ENCODE peak calls at places on chromosomes 6 and 20, in six cellular contexts. D is NCI-H748 treated with DMSO at 0.1 percent for 48 hours; P is T-helper 17 cell; F is stomach; X is activated CD4-positive, alpha-beta T cell treated with anti-CD3 and anti-CD28 coated beads, Interleukin-2, amount 50 U/mL, for 4 hours; I is M059J. T is an unnamed sample.

GRCh38 chr6:63806573-63806913 is 170.9 kb downstream of the PHF3 start:
- DNase-seq in X (no peak), P (no peak), D (no peak), I (no peak), F (no peak), T (no peak)

GRCh38 chr20:478949-479429 is 16.7 kb upstream of the TBC1D20 start:
- DNase-seq in F (no peak), D (peak), X (no peak), P (no peak), I (peak), T (no peak)

GRCh38 chr6:5125152-5126006 is 40.2 kb downstream of the PPP1R3G start:
- DNase-seq in X (no peak), I (peak), P (no peak), F (no peak), D (no peak), T (no peak)

GRCh38 chr6:24321538-24322162 is 36.2 kb downstream of the DCDC2 start:
- DNase-seq in F (no peak), P (no peak), I (peak), D (no peak), X (no peak), T (no peak)

GRCh38 chr20:35661013-35661412 is 3.7 kb downstream of the CPNE1 start:
- DNase-seq in X (no peak), P (no peak), I (peak), D (no peak), F (no peak), T (no peak)

GRCh38 chr6:134177753-134178229 is 125.4 kb upstream of the SLC2A12 start:
- DNase-seq in X (no peak), D (no peak), P (no peak), F (no peak), I (peak), T (no peak)

GRCh38 chr20:33914871-33915270 is 78.8 kb upstream of the RALY start:
- DNase-seq in F (no peak), P (no peak), X (peak), I (peak), D (no peak), T (no peak)

GRCh38 chr20:48648482-48649051 is 179.2 kb downstream of the PREX1 start:
- DNase-seq in F (no peak), P (no peak), D (no peak), X (no peak), I (no peak), T (no peak)

GRCh38 chr6:41419385-41419784 is 84.0 kb downstream of the NCR2 start:
- DNase-seq in F (no peak), X (no peak), P (no peak), D (no peak), I (no peak), T (no peak)

GRCh38 chr6:10720229-10720959 is 2.5 kb upstream of the TMEM14C start:
- DNase-seq in I (no peak), P (peak), F (peak), D (peak), X (peak), T (peak)

GRCh38 chr6:7502743-7503142 is 38.7 kb upstream of the DSP start:
- DNase-seq in I (no peak), D (no peak), X (no peak), P (no peak), F (no peak), T (no peak)

GRCh38 chr6:33622456-33623431 is 1.6 kb downstream of the ITPR3 start:
- DNase-seq in F (peak), D (no peak), I (peak), X (no peak), P (no peak), T (no peak)

GRCh38 chr6:52543262-52543661 is 33.6 kb downstream of the TRAM2 start:
- DNase-seq in I (no peak), P (no peak), D (no peak), X (no peak), F (no peak), T (no peak)

GRCh38 chr20:50513169-50514034 is 3.2 kb downstream of the PTPN1 start:
- DNase-seq in X (no peak), I (peak), P (no peak), D (no peak), F (no peak), T (no peak)

GRCh38 chr6:134630468-134631180 is 312.7 kb upstream of the SGK1 start:
- DNase-seq in F (no peak), D (no peak), X (no peak), I (no peak), P (no peak), T (no peak)

GRCh38 chr6:28137458-28138020 is 4.1 kb upstream of the ZKSCAN8 start:
- DNase-seq in P (no peak), I (peak), D (peak), F (no peak), X (no peak), T (no peak)

GRCh38 chr6:120056085-120056484 is 706.5 kb upstream of the MAN1A1 start:
- DNase-seq in I (no peak), D (no peak), X (no peak), F (no peak), P (no peak), T (no peak)

GRCh38 chr6:7143161-7143974 is 35.6 kb downstream of the RREB1 start:
- DNase-seq in P (no peak), F (no peak), I (no peak), X (no peak), D (no peak), T (no peak)

GRCh38 chr6:125947581-125947980 is 9.0 kb upstream of the HINT3 start:
- DNase-seq in F (peak), P (no peak), D (no peak), X (no peak), I (peak), T (no peak)

GRCh38 chr6:166617359-166617758 is 9.7 kb downstream of the RPS6KA2 start:
- DNase-seq in X (no peak), I (no peak), P (no peak), D (no peak), F (no peak), T (no peak)

GRCh38 chr6:38149526-38149925 is 330.0 kb downstream of the ZFAND3 start:
- DNase-seq in X (no peak), I (no peak), F (no peak), P (no peak), D (no peak), T (no peak)

GRCh38 chr6:148317739-148318138 is 24.9 kb upstream of the SASH1 start:
- DNase-seq in F (no peak), P (no peak), D (no peak), I (peak), X (no peak), T (no peak)

GRCh38 chr6:16544006-16544405 is 217.3 kb downstream of the ATXN1 start:
- DNase-seq in D (no peak), X (no peak), F (no peak), I (no peak), P (no peak), T (no peak)

GRCh38 chr20:13008761-13009681 is at the start of gene SPTLC3:
- DNase-seq in F (peak), X (no peak), D (no peak), I (peak), P (no peak), T (no peak)

GRCh38 chr6:161265975-161266374 is 7.9 kb downstream of the AGPAT4 start:
- DNase-seq in F (no peak), D (no peak), I (peak), P (no peak), X (no peak), T (no peak)